ENCODE peak calls at places on chromosomes 1 and 21, in five cellular contexts. Z, A, I, H and C are unnamed samples.
A peak's percentile ranks its signal among the peaks of the same experiment; 100 is the strongest.

GRCh38 chr1:201399352-201400126 is 415 bp upstream of the LAD1 start:
- DNase-seq in Z (no peak), A (peak; percentile 55), I (no peak), H (no peak), C (no peak)

GRCh38 chr1:154418062-154418897 is 13.1 kb downstream of the IL6R start:
- DNase-seq in Z (peak; percentile 44), A (peak; percentile 95), I (peak; percentile 61), H (no peak), C (no peak)

GRCh38 chr1:169933999-169934725 is 40.5 kb upstream of the SCYL3 start:
- DNase-seq in Z (no peak), A (no peak), I (no peak), H (no peak), C (no peak)

GRCh38 chr1:230299148-230300006 is 126.8 kb downstream of the PGBD5 start:
- DNase-seq in Z (no peak), A (no peak), I (no peak), H (no peak), C (peak; percentile 67)

GRCh38 chr1:13587256-13588030 is 3.8 kb downstream of the PDPN start:
- DNase-seq in Z (no peak), A (peak; percentile 22), I (peak; percentile 22), H (no peak), C (no peak)

GRCh38 chr1:229342902-229343587 is at the start of gene CCSAP:
- DNase-seq in Z (peak; percentile 68), A (peak; percentile 35), I (peak; percentile 47), H (peak; percentile 38), C (peak; percentile 93)

GRCh38 chr1:199302554-199302953 is 663.7 kb downstream of the PTPRC start:
- DNase-seq in Z (no peak), A (no peak), I (no peak), H (peak; percentile 19), C (no peak)

GRCh38 chr1:171142081-171142450 is 43.0 kb upstream of the FMO2 start:
- DNase-seq in Z (peak; percentile 58), A (peak; percentile 17), I (peak; percentile 68), H (peak; percentile 66), C (no peak)

GRCh38 chr1:232577809-232578208 is 52.1 kb downstream of the SIPA1L2 start:
- DNase-seq in Z (no peak), A (no peak), I (no peak), H (no peak), C (no peak)

GRCh38 chr1:97392701-97393100 is 528.1 kb downstream of the DPYD start:
- DNase-seq in Z (no peak), A (no peak), I (no peak), H (no peak), C (no peak)

GRCh38 chr1:50893466-50893865 is 66.6 kb downstream of the FAF1 start:
- DNase-seq in Z (no peak), A (no peak), I (no peak), H (no peak), C (no peak)

GRCh38 chr1:214261206-214262123 is 19.5 kb upstream of the SMYD2 start:
- DNase-seq in Z (peak; percentile 89), A (peak; percentile 80), I (peak; percentile 69), H (peak; percentile 69), C (peak; percentile 94)

GRCh38 chr1:16145030-16145987 is 10.6 kb downstream of the EPHA2 start:
- DNase-seq in Z (peak; percentile 92), A (peak; percentile 88), I (peak; percentile 71), H (peak; percentile 92), C (peak; percentile 89)

GRCh38 chr1:111025109-111025508 is 61.4 kb upstream of the LRIF1 start:
- DNase-seq in Z (no peak), A (no peak), I (no peak), H (no peak), C (no peak)

GRCh38 chr1:3717715-3718601 is 34.3 kb upstream of the CCDC27 start:
- DNase-seq in Z (no peak), A (no peak), I (no peak), H (no peak), C (no peak)

GRCh38 chr21:40732998-40733397 is 114.0 kb downstream of the DSCAM start:
- DNase-seq in Z (no peak), A (no peak), I (no peak), H (no peak), C (no peak)

GRCh38 chr1:34843392-34844251 is 15.9 kb downstream of the SMIM12 start:
- DNase-seq in Z (no peak), A (no peak), I (no peak), H (no peak), C (no peak)

GRCh38 chr1:42692941-42693340 is 10.7 kb downstream of the YBX1 start:
- DNase-seq in Z (no peak), A (no peak), I (no peak), H (no peak), C (no peak)
- H3K4me3 ChIP-seq in Z (no peak overlapping the region), A (no peak overlapping the region), I (no peak overlapping the region), H (no peak overlapping the region), C (no peak overlapping the region)

GRCh38 chr1:222465211-222466041 is 82.5 kb downstream of the HHIPL2 start:
- DNase-seq in Z (peak; percentile 91), A (peak; percentile 75), I (peak; percentile 87), H (peak; percentile 93), C (peak; percentile 97)
- TF ChIP-seq POLR2A in Z (no peak), A (no peak), I (no peak), H (peak; percentile 66), C (no peak)

GRCh38 chr1:54004481-54005049 is 13.4 kb downstream of the LDLRAD1 start:
- DNase-seq in Z (no peak), A (no peak), I (no peak), H (no peak), C (no peak)
- H3K27ac ChIP-seq in Z (no peak overlapping the region), A (no peak overlapping the region), I (no peak overlapping the region), H (no peak overlapping the region), C (no peak overlapping the region)

GRCh38 chr21:16418663-16419062 is 688.9 kb downstream of the USP25 start:
- DNase-seq in Z (no peak), A (no peak), I (no peak), H (no peak), C (no peak)
- H3K4me3 ChIP-seq in Z (peak overlapping the region; percentile 52), A (no peak overlapping the region), I (peak overlapping the region; percentile 43), H (no peak overlapping the region), C (no peak overlapping the region)

DNA sequence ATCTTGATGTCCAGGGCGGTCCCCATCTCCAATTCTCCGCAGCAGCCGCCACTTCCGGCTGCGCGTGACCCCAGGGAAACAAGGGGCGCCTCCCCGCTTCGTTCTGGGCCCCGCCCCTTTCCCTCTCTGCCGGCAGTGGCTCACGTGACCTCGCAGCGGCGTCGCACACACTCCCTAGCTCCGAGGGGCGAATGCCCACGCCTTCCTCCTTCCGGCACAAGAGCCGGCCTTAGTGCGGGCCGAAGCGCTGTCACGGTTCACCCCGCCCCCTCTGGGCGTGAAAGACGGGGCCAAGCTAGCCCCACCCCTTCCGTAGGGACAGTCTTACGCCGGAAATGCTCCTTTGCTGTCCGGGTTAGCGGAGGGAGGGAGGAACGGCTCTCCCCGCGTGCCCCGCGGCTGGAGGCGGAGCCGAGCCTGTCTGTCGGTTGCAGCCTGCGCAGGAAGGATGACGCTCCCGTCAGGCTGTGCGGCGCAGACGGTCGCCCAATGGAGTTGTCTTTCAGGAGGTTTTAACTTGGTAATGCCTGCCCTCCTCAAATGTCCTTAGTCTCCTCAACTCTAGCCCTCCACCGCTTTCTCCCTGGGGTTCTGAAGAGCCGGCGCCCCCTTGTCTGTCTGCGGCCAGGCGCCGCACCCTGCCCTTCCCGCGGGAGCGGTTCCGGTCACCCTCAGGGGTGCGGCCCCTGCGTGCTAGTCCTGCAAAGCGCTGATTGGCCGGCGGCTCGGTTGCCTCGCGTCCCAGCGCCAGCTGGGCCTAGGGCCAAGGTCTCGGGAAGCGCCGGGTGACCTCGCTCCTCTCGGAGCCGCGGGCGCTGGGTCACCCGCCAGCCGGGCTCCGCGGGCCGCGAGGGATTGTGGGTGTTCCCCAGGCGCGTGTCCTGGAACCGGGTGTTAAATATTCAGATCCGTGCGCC is at the start of gene VPS26C:
- DNase-seq in Z (peak; percentile 99), A (peak; percentile 98), I (peak; percentile 98), H (peak; percentile 99), C (peak; percentile 100)
- TF ChIP-seq POLR2A in Z (peak; percentile 16), A (peak; percentile 75), I (peak; percentile 71), H (peak; percentile 97), C (no peak)

GRCh38 chr1:186212574-186213224 is 162.4 kb downstream of the TPR start:
- DNase-seq in Z (peak; percentile 29), A (peak; percentile 32), I (peak; percentile 11), H (peak; percentile 97), C (no peak)

GRCh38 chr1:186218661-186219352 is 156.2 kb downstream of the TPR start:
- DNase-seq in Z (no peak), A (no peak), I (no peak), H (no peak), C (no peak)

GRCh38 chr1:186210258-186210657 is 164.8 kb downstream of the TPR start:
- DNase-seq in Z (no peak), A (no peak), I (no peak), H (no peak), C (no peak)

GRCh38 chr1:186213225-186213607 is 161.8 kb downstream of the TPR start:
- DNase-seq in Z (no peak), A (no peak), I (no peak), H (no peak), C (no peak)

DNA sequence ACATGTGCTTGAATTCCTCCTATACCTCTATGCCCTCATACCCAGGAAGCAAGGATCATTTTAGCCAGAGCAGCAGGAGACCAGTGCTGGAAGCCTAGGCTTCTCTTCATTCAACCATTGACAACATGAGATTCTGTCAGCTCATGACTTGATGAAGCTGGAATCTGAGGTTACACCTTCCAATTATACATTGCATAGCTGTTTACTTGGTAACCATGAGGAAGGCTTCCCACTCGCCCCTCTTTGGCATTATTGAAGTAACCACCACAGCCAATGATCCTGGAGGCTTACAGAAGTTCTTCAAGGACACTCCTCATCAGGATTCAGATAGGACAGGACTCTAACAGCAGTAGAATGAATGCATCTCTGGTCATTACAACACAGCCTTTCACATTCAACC is 160.2 kb downstream of the TPR start:
- DNase-seq in Z (no peak), A (no peak), I (no peak), H (peak; percentile 14), C (no peak)
- H3K27ac ChIP-seq in Z (no peak overlapping the region), A (no peak overlapping the region), I (no peak overlapping the region), H (no peak overlapping the region), C (no peak overlapping the region)

GRCh38 chr1:184385863-184386262 is 966 bp upstream of the C1orf21 start:
- DNase-seq in Z (no peak), A (no peak), I (no peak), H (no peak), C (no peak)
- H3K4me3 ChIP-seq in Z (peak overlapping the region; percentile 93), A (peak overlapping the region; percentile 98), I (peak overlapping the region; percentile 94), H (peak overlapping the region; percentile 61), C (peak overlapping the region; percentile 63)